ENCODE peak calls at places on chromosome 13, in eight cellular contexts. I, Q, K, F, S, D, N and G are unnamed samples.

GRCh38 chr13:25768726-25769270 is 283.0 kb downstream of the SHISA2 start:
- DNase-seq in I (no peak), Q (no peak), K (no peak), F (peak), S (peak), D (no peak), N (peak), G (no peak)

GRCh38 chr13:98570929-98571372 is 6.0 kb downstream of the STK24 start:
- DNase-seq in I (no peak), Q (no peak), K (no peak), F (peak), S (peak), D (no peak), N (no peak), G (no peak)

GRCh38 chr13:44759222-44759721 is 183.1 kb upstream of the TSC22D1 start:
- DNase-seq in I (no peak), Q (no peak), K (no peak), F (peak), S (no peak), D (peak), N (no peak), G (no peak)

GRCh38 chr13:49113526-49114286 is 106.4 kb upstream of the MLNR start:
- DNase-seq in I (no peak), Q (no peak), K (no peak), F (peak), S (no peak), D (no peak), N (peak), G (no peak)

GRCh38 chr13:38582133-38582532 is 104.7 kb upstream of the FREM2 start:
- DNase-seq in I (no peak), Q (no peak), K (peak), F (peak), S (no peak), D (peak), N (peak), G (no peak)

GRCh38 chr13:84192125-84192524 is 309.9 kb upstream of the SLITRK1 start:
- DNase-seq in I (no peak), Q (no peak), K (no peak), F (peak), S (no peak), D (no peak), N (peak), G (no peak)

GRCh38 chr13:98141938-98142426 is 912 bp upstream of the FARP1 start:
- DNase-seq in I (peak), Q (peak), K (no peak), F (no peak), S (peak), D (peak), N (peak), G (no peak)

GRCh38 chr13:66003558-66003957 is 1226.6 kb downstream of the PCDH9 start:
- DNase-seq in I (no peak), Q (no peak), K (no peak), F (no peak), S (no peak), D (no peak), N (no peak), G (no peak)

GRCh38 chr13:77697208-77698103 is at the start of gene SLAIN1:
- DNase-seq in I (peak), Q (peak), K (peak), F (peak), S (peak), D (peak), N (peak), G (peak)

GRCh38 chr13:52846567-52847321 is 1.7 kb downstream of the PCDH8 start:
- DNase-seq in I (peak), Q (no peak), K (no peak), F (peak), S (no peak), D (peak), N (peak), G (peak)

GRCh38 chr13:33787051-33787591 is 30.8 kb upstream of the RFC3 start:
- DNase-seq in I (no peak), Q (no peak), K (no peak), F (no peak), S (no peak), D (no peak), N (no peak), G (no peak)
- H3K4me3 ChIP-seq in I (peak), Q (no peak), K (no peak), F (peak), S (no peak), D (no peak), N (no peak), G (no peak)

DNA sequence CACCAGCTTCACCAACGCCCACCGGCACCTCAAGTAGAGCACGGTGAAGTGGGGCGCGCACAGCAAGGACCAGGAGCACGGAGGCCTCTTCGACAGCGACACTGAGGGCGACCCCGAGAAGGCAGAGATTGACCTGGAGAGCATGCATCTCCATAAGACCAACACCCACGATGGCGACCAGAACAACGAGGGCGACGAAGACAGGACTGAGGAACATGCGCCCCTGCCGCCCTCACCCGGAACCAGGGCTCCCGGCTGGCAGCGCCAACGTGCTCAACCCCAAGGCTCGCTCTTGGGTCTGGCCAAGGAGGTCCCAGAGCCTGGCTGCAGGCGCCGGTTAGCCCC is 18.5 kb upstream of the RNF17 start:
- DNase-seq in I (no peak), Q (no peak), K (no peak), F (no peak), S (peak), D (no peak), N (no peak), G (no peak)
- H3K4me3 ChIP-seq in I (no peak), Q (no peak), K (no peak), F (no peak), S (no peak), D (no peak), N (no peak), G (no peak)

GRCh38 chr13:106484755-106485193 is 50.7 kb downstream of the EFNB2 start:
- DNase-seq in I (no peak), Q (peak), K (no peak), F (peak), S (no peak), D (no peak), N (peak), G (no peak)
- H3K4me3 ChIP-seq in I (no peak), Q (peak), K (no peak), F (peak), S (no peak), D (no peak), N (no peak), G (no peak)

DNA sequence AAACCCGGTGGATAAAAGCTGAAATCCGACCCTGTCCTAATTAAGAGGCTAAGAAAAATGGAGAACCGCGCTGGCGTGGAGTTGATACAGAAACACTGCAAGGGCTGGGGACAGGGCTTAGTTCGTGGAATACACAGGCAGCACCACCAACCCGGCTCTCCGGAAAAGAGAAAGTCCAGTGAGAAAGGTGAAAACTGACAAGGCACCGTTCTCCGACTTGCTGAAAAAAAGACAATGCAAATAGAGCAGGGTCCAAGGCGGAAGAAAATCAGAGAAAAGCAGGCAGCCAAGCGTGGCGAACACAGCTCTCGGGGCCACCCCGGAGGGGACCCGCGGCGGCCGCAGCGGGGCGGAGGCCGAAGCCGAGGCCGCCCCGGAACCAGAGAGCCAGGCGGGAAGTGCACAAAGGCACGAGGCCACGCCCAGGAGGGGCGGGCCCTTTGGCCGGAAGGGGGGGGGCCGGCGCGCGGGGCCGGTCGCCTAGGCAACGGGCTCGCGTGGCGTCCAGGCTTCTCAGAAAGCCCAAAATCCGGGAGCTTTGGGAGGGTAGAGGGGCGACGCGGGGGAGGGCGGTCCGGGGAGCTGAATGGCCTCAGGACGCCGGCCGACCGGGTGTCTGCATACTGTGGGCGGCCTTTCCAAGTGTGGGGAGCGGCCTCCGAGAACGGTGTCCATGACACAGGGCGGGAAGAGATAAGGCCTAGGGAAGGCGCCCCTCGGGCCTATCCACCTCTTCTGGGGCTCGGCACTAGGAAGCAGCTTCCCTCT is 1.2 kb upstream of the ING1 start:
- DNase-seq in I (peak), Q (peak), K (peak), F (peak), S (peak), D (peak), N (peak), G (peak)
- H3K4me3 ChIP-seq in I (peak), Q (peak), K (peak), F (peak), S (peak), D (peak), N (peak), G (peak)

GRCh38 chr13:109989155-109989554 is 202.8 kb upstream of the IRS2 start:
- DNase-seq in I (no peak), Q (no peak), K (no peak), F (peak), S (peak), D (no peak), N (peak), G (no peak)
- H3K4me3 ChIP-seq in I (no peak), Q (no peak), K (no peak), F (no peak), S (no peak), D (no peak), N (no peak), G (no peak)

GRCh38 chr13:28505543-28506135 is 10.7 kb upstream of the FLT1 start:
- DNase-seq in I (no peak), Q (no peak), K (no peak), F (no peak), S (no peak), D (no peak), N (no peak), G (no peak)
- H3K4me3 ChIP-seq in I (no peak), Q (no peak), K (no peak), F (no peak), S (no peak), D (no peak), N (no peak), G (no peak)

DNA sequence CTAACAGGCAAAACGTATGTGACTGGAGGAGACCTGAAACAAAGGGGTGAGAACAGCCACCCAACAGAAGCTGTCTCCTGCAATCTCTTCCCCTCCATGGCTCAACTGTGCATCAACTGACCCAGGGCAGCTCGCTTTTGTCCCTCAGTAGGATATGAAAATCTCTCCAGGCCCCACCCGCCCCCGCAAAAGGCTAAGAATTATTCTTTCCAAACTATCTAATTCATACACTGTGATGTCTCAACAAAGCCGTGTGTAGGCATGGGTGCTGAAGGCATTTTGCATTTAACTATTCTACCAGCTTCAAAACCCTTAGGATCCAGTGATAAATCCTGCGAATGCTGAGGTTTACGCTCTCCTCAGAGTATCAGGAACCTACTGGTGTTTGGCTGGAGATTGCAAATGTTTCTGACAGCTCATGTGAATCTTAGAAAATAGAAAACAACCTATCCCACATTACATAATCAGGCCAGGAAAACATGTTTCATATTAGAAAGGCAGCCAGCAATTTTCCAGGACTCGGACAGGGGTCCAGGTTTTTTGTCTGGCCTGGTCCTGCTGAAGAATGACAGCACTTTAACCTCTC is 17.4 kb downstream of the DHRS12 start:
- DNase-seq in I (no peak), Q (no peak), K (no peak), F (peak), S (no peak), D (no peak), N (no peak), G (no peak)
- H3K4me3 ChIP-seq in I (no peak), Q (no peak), K (no peak), F (no peak), S (no peak), D (no peak), N (no peak), G (peak)